ENCODE peak calls at places on chromosomes 16 and 17, in six cellular contexts. K, V, Z, R, N and X are unnamed samples.

GRCh38 chr17:74211141-74211928 is 2.0 kb upstream of the TTYH2 start:
- DNase-seq in R (no peak), N (peak), Z (peak), K (no peak), V (no peak), X (no peak)

GRCh38 chr16:57689772-57690558 is 4.6 kb upstream of the DRC7 start:
- DNase-seq in Z (peak), K (no peak), R (no peak), N (no peak), V (no peak), X (no peak)

GRCh38 chr16:56798955-56799354 is 66.1 kb upstream of the SLC12A3 start:
- DNase-seq in N (no peak), R (no peak), V (no peak), Z (no peak), K (no peak), X (no peak)

GRCh38 chr17:30824002-30824355 is 513 bp downstream of the CRLF3 start:
- DNase-seq in V (no peak), Z (peak), K (no peak), N (peak), R (peak), X (no peak)

GRCh38 chr16:88009566-88010342 is 58.5 kb downstream of the BANP start:
- DNase-seq in V (no peak), N (no peak), Z (no peak), R (no peak), K (no peak), X (no peak)

GRCh38 chr16:53781023-53781605 is 77.2 kb downstream of the FTO start:
- DNase-seq in Z (no peak), V (no peak), N (peak), R (no peak), K (no peak), X (peak)

GRCh38 chr17:65071861-65072260 is 15.3 kb upstream of the GNA13 start:
- DNase-seq in K (no peak), N (peak), V (no peak), Z (no peak), R (no peak), X (no peak)

GRCh38 chr17:78808106-78808635 is 26.1 kb upstream of the CYTH1 start:
- DNase-seq in N (peak), V (no peak), Z (no peak), K (no peak), R (no peak), X (no peak)

GRCh38 chr16:88533381-88533831 is 36.8 kb upstream of the ZC3H18 start:
- DNase-seq in K (no peak), R (no peak), N (peak), Z (no peak), V (peak), X (no peak)

GRCh38 chr17:45376171-45376564 is 56.5 kb downstream of the ARHGAP27 start:
- DNase-seq in Z (no peak), V (no peak), K (peak), R (no peak), N (no peak), X (no peak)

GRCh38 chr17:75783069-75783783 is 1.4 kb upstream of the UNK start:
- DNase-seq in R (no peak), N (peak), K (peak), Z (peak), V (no peak), X (peak)

GRCh38 chr17:50360716-50361115 is 12.3 kb downstream of the MRPL27 start:
- DNase-seq in N (no peak), V (no peak), R (no peak), Z (no peak), K (no peak), X (no peak)

GRCh38 chr16:9286930-9287329 is 195.5 kb downstream of the HAPSTR1 start:
- DNase-seq in Z (no peak), K (no peak), R (no peak), N (no peak), V (no peak), X (no peak)

GRCh38 chr17:4365103-4365627 is 1.3 kb downstream of the UBE2G1 start:
- DNase-seq in K (peak), R (peak), V (peak), Z (peak), N (peak), X (peak)

GRCh38 chr17:15917439-15918027 is 27.4 kb upstream of the ADORA2B start:
- DNase-seq in R (no peak), N (no peak), Z (no peak), V (no peak), K (no peak), X (no peak)

GRCh38 chr16:85774136-85774535 is 23.2 kb upstream of the C16orf74 start:
- DNase-seq in R (no peak), K (no peak), N (no peak), V (no peak), Z (no peak), X (no peak)

GRCh38 chr17:29572691-29573557 is 4.4 kb downstream of the TP53I13 start:
- DNase-seq in N (peak), V (no peak), R (peak), K (no peak), Z (no peak), X (no peak)

GRCh38 chr16:1580956-1581355 is 30.9 kb downstream of the IFT140 start:
- DNase-seq in R (no peak), Z (no peak), K (peak), N (no peak), V (no peak), X (no peak)

GRCh38 chr16:21599994-21600773 is 807 bp downstream of the METTL9 start:
- DNase-seq in N (peak), R (peak), Z (peak), K (no peak), V (no peak), X (peak)

GRCh38 chr16:64370112-64370511 is 751.8 kb downstream of the CDH11 start:
- DNase-seq in K (no peak), R (no peak), N (no peak), Z (no peak), V (no peak), X (no peak)

GRCh38 chr16:63312343-63312742 is 1276.1 kb upstream of the CDH8 start:
- DNase-seq in Z (peak), N (no peak), V (no peak), R (no peak), K (no peak), X (no peak)

GRCh38 chr17:70810609-70811008 is 641.3 kb downstream of the KCNJ2 start:
- DNase-seq in K (no peak), R (no peak), N (peak), Z (no peak), V (no peak), X (peak)

GRCh38 chr17:50206604-50207293 is 5.3 kb upstream of the COL1A1 start:
- DNase-seq in Z (no peak), N (peak), K (peak), V (no peak), R (no peak), X (no peak)

GRCh38 chr16:57946181-57946801 is 24.6 kb downstream of the CNGB1 start:
- DNase-seq in K (peak), R (no peak), N (no peak), Z (no peak), V (no peak), X (no peak)

GRCh38 chr16:4217246-4218131 is 24.4 kb downstream of the SRL start:
- DNase-seq in R (no peak), K (peak), V (no peak), N (peak), Z (no peak), X (no peak)

GRCh38 chr16:46763147-46763546 is 15.0 kb upstream of the MYLK3 start:
- DNase-seq in K (no peak), R (no peak), V (no peak), Z (no peak), N (no peak), X (no peak)

GRCh38 chr16:27844826-27845225 is 218.7 kb downstream of the GSG1L start:
- DNase-seq in R (no peak), N (no peak), K (no peak), Z (no peak), V (no peak), X (no peak)

GRCh38 chr16:9115277-9115676 is 23.8 kb downstream of the HAPSTR1 start:
- DNase-seq in R (no peak), V (no peak), N (no peak), K (no peak), Z (no peak), X (no peak)